ENCODE peak calls at places on chromosomes 12 and 14, in seven cellular contexts. M, E, L, R, X, S and B are unnamed samples.

GRCh38 chr12:58920102-58920955 is at the start of gene LRIG3:
- DNase-seq in L (no peak), X (peak), E (peak), S (no peak), R (peak), M (peak), B (peak)

GRCh38 chr14:38108681-38109080 is 99.0 kb upstream of the SSTR1 start:
- DNase-seq in R (no peak), E (no peak), X (peak), M (no peak), S (no peak), L (no peak), B (peak)

GRCh38 chr14:31251028-31251958 is 43.7 kb upstream of the HECTD1 start:
- DNase-seq in E (no peak), R (no peak), L (no peak), X (no peak), S (no peak), M (no peak), B (no peak)

GRCh38 chr12:116948298-116948697 is 37.5 kb downstream of the FBXW8 start:
- DNase-seq in L (no peak), X (no peak), R (no peak), E (no peak), M (no peak), S (no peak), B (no peak)

GRCh38 chr12:84676787-84677186 is 235.8 kb downstream of the SLC6A15 start:
- DNase-seq in S (no peak), L (no peak), M (no peak), E (no peak), X (no peak), R (no peak), B (no peak)

GRCh38 chr12:40034712-40035111 is 71.2 kb downstream of the SLC2A13 start:
- DNase-seq in S (no peak), R (no peak), L (no peak), M (no peak), E (no peak), X (no peak), B (no peak)

GRCh38 chr12:20320552-20320951 is 47.8 kb upstream of the PDE3A start:
- DNase-seq in X (no peak), R (no peak), S (no peak), M (no peak), L (no peak), E (no peak), B (no peak)

GRCh38 chr14:56216631-56217379 is 98.6 kb downstream of the PELI2 start:
- DNase-seq in E (peak), L (peak), X (peak), M (no peak), S (no peak), R (peak), B (peak)

GRCh38 chr12:68198490-68199086 is 27.0 kb downstream of the IL26 start:
- DNase-seq in M (no peak), L (no peak), E (no peak), X (no peak), R (no peak), S (no peak), B (no peak)

GRCh38 chr12:41856228-41856627 is 288.4 kb downstream of the GXYLT1 start:
- DNase-seq in S (no peak), E (no peak), R (no peak), L (no peak), M (no peak), X (no peak), B (no peak)